ENCODE peak calls at places on chromosomes 12 and 14, in nine cellular contexts. Y is GM10248; O is adrenal gland; A is neural crest cell; G is foreskin fibroblast; Z is GM20000; X is endothelial cell of umbilical vein; N is CD8-positive, alpha-beta T cell; Q is fibroblast of mammary gland. R is an unnamed sample.
A peak's percentile ranks its signal among the peaks of the same experiment; 100 is the strongest.

GRCh38 chr12:70583251-70583650 is 54.0 kb downstream of the PTPRB start:
- DNase-seq in O (no peak), G (no peak), N (no peak), A (no peak), Z (no peak), Q (no peak), Y (no peak), X (no peak), R (no peak)

GRCh38 chr14:70814466-70814865 is 5.2 kb upstream of the MAP3K9 start:
- DNase-seq in Z (no peak), G (no peak), A (no peak), O (no peak), X (no peak), Y (no peak), Q (no peak), N (no peak), R (no peak)

GRCh38 chr12:59357811-59358210 is 238.0 kb upstream of the SLC16A7 start:
- DNase-seq in N (no peak), Q (no peak), X (no peak), A (no peak), O (no peak), Z (no peak), Y (no peak), G (no peak), R (no peak)

GRCh38 chr14:90562652-90563051 is 165.8 kb downstream of the CALM1 start:
- DNase-seq in Q (no peak), G (no peak), Z (no peak), X (no peak), N (no peak), Y (no peak), O (no peak), A (no peak), R (no peak)

GRCh38 chr14:28671425-28671824 is 95.2 kb upstream of the FOXG1 start:
- DNase-seq in G (peak; percentile 9), N (no peak), Y (no peak), A (no peak), O (no peak), Z (no peak), X (peak; percentile 34), Q (peak; percentile 85), R (no peak)

GRCh38 chr12:31323466-31324115 is 2.4 kb downstream of the SINHCAF start:
- DNase-seq in X (peak; percentile 36), Y (peak; percentile 48), Q (no peak), Z (peak; percentile 63), G (no peak), N (peak; percentile 52), O (peak; percentile 56), A (no peak), R (no peak)

GRCh38 chr12:98780261-98780660 is 135.2 kb downstream of the APAF1 start:
- DNase-seq in O (no peak), Z (no peak), G (no peak), Q (no peak), Y (no peak), N (no peak), A (no peak), X (no peak), R (no peak)

GRCh38 chr14:100577986-100578431 is 9.2 kb downstream of the BEGAIN start:
- DNase-seq in Y (no peak), X (no peak), A (no peak), N (no peak), Q (no peak), G (no peak), O (no peak), Z (no peak), R (no peak)

GRCh38 chr12:105358789-105359188 is 28.3 kb downstream of the C12orf75 start:
- DNase-seq in N (no peak), A (no peak), Y (peak; percentile 25), G (no peak), X (no peak), O (no peak), Z (peak; percentile 23), Q (no peak), R (no peak)

DNA sequence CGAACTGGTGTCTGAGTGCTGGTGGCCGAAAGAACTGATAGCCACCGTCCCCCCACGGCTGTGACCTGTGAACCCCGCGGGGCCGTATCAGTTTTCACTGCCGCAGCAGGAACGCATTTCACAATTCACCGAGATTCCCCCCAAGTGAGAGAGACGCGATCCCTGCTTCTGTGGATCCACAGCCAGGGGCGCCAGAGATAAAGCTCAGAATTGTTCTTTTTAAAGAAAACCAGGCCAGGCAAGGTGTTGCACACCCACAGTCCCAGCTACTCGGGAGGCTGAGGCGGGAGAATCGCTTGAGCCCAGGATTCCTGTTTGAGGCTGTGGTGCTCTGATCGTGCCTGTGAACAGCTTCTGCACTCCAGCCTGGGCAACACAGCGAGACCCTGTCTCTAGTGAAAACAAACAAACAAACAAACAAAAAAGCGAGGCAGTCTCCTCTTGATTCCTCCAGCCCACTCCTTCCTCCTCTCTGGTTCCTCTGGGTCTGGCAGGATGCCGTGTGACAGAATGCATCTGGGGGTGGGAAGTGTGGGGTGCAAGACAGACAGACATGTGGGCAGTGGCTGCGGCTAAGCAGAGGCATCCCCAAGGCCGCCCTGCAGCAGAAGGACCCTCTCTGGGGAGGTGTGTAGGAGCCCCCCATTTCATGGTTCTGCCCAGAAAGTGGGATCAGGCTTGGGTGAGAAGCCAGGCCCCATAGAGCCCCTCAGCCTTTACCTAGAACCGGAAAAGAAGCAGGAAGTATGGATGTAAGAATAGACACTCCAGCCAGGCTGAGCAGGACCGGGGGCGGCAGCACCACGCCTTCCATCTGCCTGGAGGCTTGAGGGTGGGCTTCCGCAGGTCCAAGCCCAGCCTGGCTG is 39.2 kb upstream of the PPP1R13B start:
- DNase-seq in N (no peak), G (no peak), A (no peak), X (no peak), Y (no peak), Z (no peak), Q (peak; percentile 10), O (no peak), R (no peak)
- TF ChIP-seq CTCF in N (no peak), G (no peak), A (peak; percentile 36), X (no peak), Y (no peak), Z (no peak), Q (peak; percentile 37), O (no peak), R (peak; percentile 46)

DNA sequence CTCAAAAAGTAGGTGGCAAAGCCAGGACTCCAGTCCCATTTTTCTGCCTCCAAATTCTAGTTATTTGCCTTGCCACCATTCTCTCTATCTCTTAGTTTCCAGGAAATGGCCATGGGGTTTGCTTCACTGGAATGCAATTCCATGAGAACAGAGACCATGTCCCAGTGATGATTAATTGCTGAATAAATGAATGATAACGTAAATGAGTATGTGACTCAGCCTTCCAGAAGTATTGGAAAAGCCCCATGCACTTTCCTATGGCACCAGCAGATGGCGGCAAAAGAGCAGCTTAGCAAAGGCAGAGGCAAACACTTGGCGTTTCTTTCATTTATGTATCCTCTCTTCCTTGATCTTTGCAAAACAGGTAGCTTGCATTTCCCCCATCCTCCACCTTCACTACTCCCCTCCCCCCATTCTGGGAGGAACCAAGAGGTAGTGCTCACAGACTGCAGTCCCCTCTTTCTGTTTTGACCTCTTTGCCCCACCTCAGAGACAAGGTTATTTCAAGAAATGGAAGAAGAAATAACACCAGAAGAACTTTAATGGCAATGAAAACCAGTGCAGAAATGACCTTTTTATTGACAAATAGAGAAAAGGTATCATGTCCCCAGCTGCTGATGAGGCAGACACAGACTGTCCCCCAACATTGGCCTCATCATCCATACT is 21.3 kb downstream of the TBX3 start:
- DNase-seq in A (peak; percentile 75), Q (peak; percentile 90), O (peak; percentile 96), N (peak; percentile 68), Y (no peak), Z (peak; percentile 71), X (peak; percentile 82), G (peak; percentile 88), R (peak; percentile 79)
- TF ChIP-seq CTCF in A (peak; percentile 96), Q (peak; percentile 98), O (peak; percentile 90), N (peak; percentile 78), Y (peak; percentile 82), Z (peak; percentile 73), X (peak; percentile 77), G (peak; percentile 72), R (peak; percentile 95)

GRCh38 chr12:48961801-48962200 is 4.5 kb upstream of the ARF3 start:
- DNase-seq in X (no peak), Y (no peak), Q (peak; percentile 34), A (no peak), Z (no peak), G (no peak), O (no peak), N (no peak), R (no peak)

GRCh38 chr12:48968004-48968403 is 3.5 kb downstream of the WNT10B start:
- DNase-seq in A (no peak), Q (no peak), G (no peak), X (no peak), Y (no peak), Z (no peak), N (no peak), O (no peak), R (no peak)

GRCh38 chr12:48966177-48966890 is 5.2 kb downstream of the WNT10B start:
- DNase-seq in N (no peak), O (no peak), A (no peak), X (no peak), Y (peak; percentile 49), Q (no peak), Z (peak; percentile 39), G (no peak), R (no peak)

GRCh38 chr12:48968467-48968866 is 3.1 kb downstream of the WNT10B start:
- DNase-seq in Q (no peak), X (no peak), A (no peak), G (no peak), N (no peak), O (no peak), Y (peak; percentile 67), Z (peak; percentile 81), R (no peak)

DNA sequence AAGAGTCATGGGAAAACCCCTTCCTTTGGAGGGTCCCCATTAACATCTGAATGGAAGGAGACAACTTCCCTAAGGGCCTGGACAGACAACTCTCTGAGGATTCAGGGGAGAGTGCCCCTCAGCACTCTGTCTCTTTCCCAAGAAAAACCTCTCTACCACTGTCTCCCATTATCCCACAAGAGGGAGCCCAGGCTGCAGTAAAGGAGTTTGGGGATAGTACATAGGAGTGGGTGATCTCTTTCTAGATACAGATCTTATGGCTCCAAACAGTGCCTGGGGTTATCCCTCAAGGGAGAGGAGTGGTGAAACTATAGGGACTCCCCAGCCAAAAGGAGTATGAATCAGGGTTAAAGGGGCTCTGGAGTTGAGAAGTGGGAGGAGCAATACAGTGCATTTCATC is 6.1 kb downstream of the WNT10B start:
- DNase-seq in A (no peak), Q (peak; percentile 40), Y (no peak), N (no peak), G (no peak), Z (peak; percentile 33), X (no peak), O (no peak), R (no peak)
- TF ChIP-seq CTCF in A (peak; percentile 22), Q (peak; percentile 48), Y (no peak), N (no peak), G (peak; percentile 55), Z (no peak), X (no peak), O (no peak), R (no peak)

DNA sequence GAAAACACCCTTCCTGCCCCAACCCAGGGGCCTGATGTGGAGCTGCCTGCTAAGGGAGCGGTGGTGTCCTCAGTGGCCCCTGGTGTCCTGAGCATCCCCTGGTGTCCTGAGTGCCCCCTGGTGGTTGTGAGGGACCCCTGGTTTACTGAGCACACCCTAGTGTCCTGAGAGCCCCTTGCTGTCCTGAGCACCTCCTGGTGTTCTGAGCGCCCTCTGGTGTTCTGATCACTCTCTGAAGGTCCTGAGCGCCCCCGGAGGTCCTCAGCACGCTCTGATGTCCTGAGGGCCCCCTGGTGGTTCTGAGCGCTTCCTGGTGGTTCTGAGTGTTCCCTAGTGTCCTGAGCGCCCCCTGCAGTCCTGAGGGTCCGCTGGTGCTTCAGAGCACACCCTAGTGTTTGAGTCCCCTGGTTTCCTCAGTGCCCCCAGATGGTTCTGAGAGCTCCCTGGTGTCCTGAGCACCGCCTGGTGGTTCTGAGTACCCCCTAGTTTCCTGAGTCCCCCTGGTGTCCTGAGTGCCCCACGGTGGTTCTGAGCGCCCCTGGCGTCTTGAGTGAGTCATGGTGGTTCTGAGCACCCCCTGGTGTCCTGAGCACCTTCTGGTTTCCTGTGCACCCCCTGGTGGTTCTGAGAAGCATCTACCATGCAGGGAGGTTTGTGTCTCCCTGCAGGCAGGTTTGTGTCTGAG is 1004.2 kb downstream of the TMEM121 start:
- DNase-seq in N (peak; percentile 33), Q (no peak), G (no peak), X (no peak), Y (peak; percentile 25), O (no peak), Z (peak; percentile 43), A (no peak), R (no peak)
- TF ChIP-seq CTCF in N (peak; percentile 53), Q (no peak), G (no peak), X (no peak), Y (peak; percentile 81), O (no peak), Z (peak; percentile 45), A (no peak), R (no peak)

R was measured in progenitor cell of endocrine pancreas.